ENCODE peak calls at places on chromosomes 4 and X, in eight cellular contexts. One of them, this sample, is unnamed.

GRCh38 chr4:24473309-24473721 is 111.0 kb downstream of the DHX15 start:
- DNase-seq in NCI-H1105 treated with DMSO at 0.1 percent for 48 hours: peak; percentile 44
- DNase-seq in naive B cell: no peak
- DNase-seq in T-helper 2 cell: no peak
- DNase-seq in smooth muscle cell of the brain vasculature: no peak
- DNase-seq in NT2/D1: no peak
- DNase-seq in mesenchymal stem cell: peak; percentile 36
- DNase-seq in CD8-positive, alpha-beta T cell: no peak
- DNase-seq in this sample: no peak

GRCh38 chrX:131729295-131729694 is 185.4 kb downstream of the OR13H1 start:
- DNase-seq in mesenchymal stem cell: no peak
- DNase-seq in NT2/D1: no peak
- DNase-seq in CD8-positive, alpha-beta T cell: no peak
- DNase-seq in smooth muscle cell of the brain vasculature: peak; percentile 70
- DNase-seq in T-helper 2 cell: peak; percentile 74
- DNase-seq in NCI-H1105 treated with DMSO at 0.1 percent for 48 hours: no peak
- DNase-seq in naive B cell: peak; percentile 73
- DNase-seq in this sample: peak; percentile 85

GRCh38 chr4:155371432-155372043 is 5.2 kb downstream of the MAP9 start:
- DNase-seq in smooth muscle cell of the brain vasculature: no peak
- DNase-seq in T-helper 2 cell: no peak
- DNase-seq in mesenchymal stem cell: peak; percentile 47
- DNase-seq in naive B cell: peak; percentile 23
- DNase-seq in NCI-H1105 treated with DMSO at 0.1 percent for 48 hours: peak; percentile 29
- DNase-seq in CD8-positive, alpha-beta T cell: no peak
- DNase-seq in NT2/D1: no peak
- DNase-seq in this sample: no peak

GRCh38 chr4:90757529-90757928 is 630.3 kb downstream of the CCSER1 start:
- DNase-seq in smooth muscle cell of the brain vasculature: no peak
- DNase-seq in naive B cell: no peak
- DNase-seq in mesenchymal stem cell: no peak
- DNase-seq in NT2/D1: no peak
- DNase-seq in CD8-positive, alpha-beta T cell: no peak
- DNase-seq in T-helper 2 cell: no peak
- DNase-seq in NCI-H1105 treated with DMSO at 0.1 percent for 48 hours: no peak
- DNase-seq in this sample: no peak

GRCh38 chr4:105281016-105281415 is 134.3 kb downstream of the TET2 start:
- DNase-seq in NCI-H1105 treated with DMSO at 0.1 percent for 48 hours: no peak
- DNase-seq in smooth muscle cell of the brain vasculature: no peak
- DNase-seq in mesenchymal stem cell: no peak
- DNase-seq in NT2/D1: no peak
- DNase-seq in CD8-positive, alpha-beta T cell: no peak
- DNase-seq in T-helper 2 cell: no peak
- DNase-seq in naive B cell: no peak
- DNase-seq in this sample: no peak

GRCh38 chrX:83508006-83508405 is at the start of gene POU3F4:
- DNase-seq in mesenchymal stem cell: no peak
- DNase-seq in NT2/D1: no peak
- DNase-seq in naive B cell: no peak
- DNase-seq in NCI-H1105 treated with DMSO at 0.1 percent for 48 hours: no peak
- DNase-seq in CD8-positive, alpha-beta T cell: no peak
- DNase-seq in smooth muscle cell of the brain vasculature: no peak
- DNase-seq in T-helper 2 cell: no peak
- DNase-seq in this sample: no peak

GRCh38 chr4:47427936-47428335 is 35.6 kb downstream of the COMMD8 start:
- DNase-seq in NCI-H1105 treated with DMSO at 0.1 percent for 48 hours: no peak
- DNase-seq in naive B cell: no peak
- DNase-seq in NT2/D1: no peak
- DNase-seq in mesenchymal stem cell: no peak
- DNase-seq in T-helper 2 cell: no peak
- DNase-seq in CD8-positive, alpha-beta T cell: no peak
- DNase-seq in smooth muscle cell of the brain vasculature: no peak
- DNase-seq in this sample: no peak

GRCh38 chr4:128573781-128574508 is 235.6 kb upstream of the JADE1 start:
- DNase-seq in mesenchymal stem cell: peak; percentile 74
- DNase-seq in smooth muscle cell of the brain vasculature: no peak
- DNase-seq in NT2/D1: no peak
- DNase-seq in CD8-positive, alpha-beta T cell: no peak
- DNase-seq in naive B cell: no peak
- DNase-seq in NCI-H1105 treated with DMSO at 0.1 percent for 48 hours: no peak
- DNase-seq in T-helper 2 cell: no peak
- DNase-seq in this sample: no peak

GRCh38 chrX:113892401-113892800 is 691.5 kb upstream of the HTR2C start:
- DNase-seq in mesenchymal stem cell: no peak
- DNase-seq in NT2/D1: no peak
- DNase-seq in NCI-H1105 treated with DMSO at 0.1 percent for 48 hours: no peak
- DNase-seq in naive B cell: no peak
- DNase-seq in smooth muscle cell of the brain vasculature: no peak
- DNase-seq in T-helper 2 cell: no peak
- DNase-seq in CD8-positive, alpha-beta T cell: no peak
- DNase-seq in this sample: no peak

This sample was measured in CD4-positive, CD25-positive, alpha-beta regulatory T cell.